ENCODE peak calls at places on chromosomes 1 and 21, in eight cellular contexts. One of them, this sample, is unnamed. For H3K36me3 and H3K27me3, the result is how much of the 10 kb centered on the place peaks cover.

GRCh38 chr21:37292946-37293345 is 25.8 kb upstream of the VPS26C start:
- DNase-seq in heart left ventricle: no peak
- DNase-seq in GM23338: no peak
- DNase-seq in aorta: no peak
- DNase-seq in BJ: no peak
- DNase-seq in kidney epithelial cell: no peak
- DNase-seq in neuronal stem cell: no peak
- DNase-seq in NT2/D1: no peak
- DNase-seq in this sample: no peak

GRCh38 chr1:10679521-10680220 is 116.8 kb downstream of the CASZ1 start:
- DNase-seq in heart left ventricle: peak
- DNase-seq in GM23338: peak
- DNase-seq in aorta: no peak
- DNase-seq in BJ: no peak
- DNase-seq in kidney epithelial cell: peak
- DNase-seq in neuronal stem cell: peak
- DNase-seq in NT2/D1: peak
- DNase-seq in this sample: peak

GRCh38 chr1:30109853-30110252 is 613.5 kb downstream of the MATN1 start:
- DNase-seq in heart left ventricle: peak
- DNase-seq in GM23338: no peak
- DNase-seq in aorta: peak
- DNase-seq in BJ: peak
- DNase-seq in kidney epithelial cell: no peak
- DNase-seq in neuronal stem cell: no peak
- DNase-seq in NT2/D1: no peak
- DNase-seq in this sample: no peak

GRCh38 chr1:193185861-193186714 is at the start of gene B3GALT2:
- DNase-seq in heart left ventricle: peak
- DNase-seq in GM23338: no peak
- DNase-seq in aorta: no peak
- DNase-seq in BJ: no peak
- DNase-seq in kidney epithelial cell: no peak
- DNase-seq in neuronal stem cell: no peak
- DNase-seq in NT2/D1: no peak
- DNase-seq in this sample: no peak

GRCh38 chr1:3501856-3502665 is 47.6 kb downstream of the ARHGEF16 start:
- DNase-seq in heart left ventricle: peak
- DNase-seq in GM23338: peak
- DNase-seq in aorta: peak
- DNase-seq in BJ: no peak
- DNase-seq in kidney epithelial cell: no peak
- DNase-seq in neuronal stem cell: peak
- DNase-seq in NT2/D1: peak
- DNase-seq in this sample: peak

GRCh38 chr21:15001113-15001512 is 63.7 kb downstream of the NRIP1 start:
- DNase-seq in heart left ventricle: no peak
- DNase-seq in GM23338: no peak
- DNase-seq in aorta: no peak
- DNase-seq in BJ: no peak
- DNase-seq in kidney epithelial cell: no peak
- DNase-seq in neuronal stem cell: no peak
- DNase-seq in NT2/D1: no peak
- DNase-seq in this sample: no peak

GRCh38 chr1:40625076-40625475 is 40.4 kb downstream of the RIMS3 start:
- DNase-seq in heart left ventricle: peak
- DNase-seq in GM23338: peak
- DNase-seq in aorta: no peak
- DNase-seq in BJ: no peak
- DNase-seq in kidney epithelial cell: no peak
- DNase-seq in neuronal stem cell: no peak
- DNase-seq in NT2/D1: no peak
- DNase-seq in this sample: peak

GRCh38 chr21:27674037-27674436 is 707.1 kb upstream of the ADAMTS5 start:
- DNase-seq in heart left ventricle: no peak
- DNase-seq in GM23338: no peak
- DNase-seq in aorta: no peak
- DNase-seq in BJ: peak
- DNase-seq in kidney epithelial cell: peak
- DNase-seq in neuronal stem cell: no peak
- DNase-seq in NT2/D1: no peak
- DNase-seq in this sample: no peak

GRCh38 chr1:90730247-90731022 is 13.3 kb upstream of the BARHL2 start:
- DNase-seq in heart left ventricle: no peak
- DNase-seq in GM23338: peak
- DNase-seq in aorta: no peak
- DNase-seq in BJ: no peak
- DNase-seq in kidney epithelial cell: no peak
- DNase-seq in neuronal stem cell: no peak
- DNase-seq in NT2/D1: no peak
- DNase-seq in this sample: peak

GRCh38 chr1:4529579-4530445 is 124.6 kb upstream of the AJAP1 start:
- DNase-seq in heart left ventricle: no peak
- DNase-seq in GM23338: no peak
- DNase-seq in aorta: no peak
- DNase-seq in BJ: no peak
- DNase-seq in kidney epithelial cell: no peak
- DNase-seq in neuronal stem cell: no peak
- DNase-seq in NT2/D1: no peak
- DNase-seq in this sample: no peak

GRCh38 chr1:145858238-145858936 is 494 bp downstream of the PIAS3 start:
- DNase-seq in heart left ventricle: peak
- DNase-seq in GM23338: peak
- DNase-seq in aorta: peak
- DNase-seq in BJ: no peak
- DNase-seq in kidney epithelial cell: no peak
- DNase-seq in neuronal stem cell: peak
- DNase-seq in NT2/D1: peak
- DNase-seq in this sample: peak

DNA sequence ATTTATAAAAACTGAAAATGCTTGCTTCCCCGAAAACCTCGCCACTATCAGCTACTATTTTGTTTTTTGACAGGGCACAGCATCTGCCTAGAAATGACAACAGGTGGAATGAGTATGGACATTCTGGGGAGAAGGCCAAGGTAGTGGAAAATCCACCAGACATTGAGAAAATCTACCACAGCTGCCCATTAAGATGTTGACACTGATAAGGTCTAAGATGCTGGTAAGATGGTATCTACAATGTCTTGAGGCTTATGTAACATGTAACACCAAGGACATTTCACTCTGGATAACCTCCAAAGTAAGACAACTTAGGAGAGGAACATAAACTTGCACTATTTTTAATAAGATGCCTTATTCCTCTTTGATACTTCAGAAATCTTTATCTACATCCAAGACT is 374.2 kb downstream of the PTBP2 start:
- DNase-seq in heart left ventricle: no peak
- DNase-seq in GM23338: no peak
- DNase-seq in aorta: no peak
- DNase-seq in BJ: no peak
- DNase-seq in kidney epithelial cell: no peak
- DNase-seq in neuronal stem cell: no peak
- DNase-seq in NT2/D1: no peak
- DNase-seq in this sample: no peak
- H3K4me3 ChIP-seq in heart left ventricle: no peak
- H3K4me3 ChIP-seq in GM23338: no peak
- H3K4me3 ChIP-seq in aorta: no peak
- H3K4me3 ChIP-seq in BJ: no peak
- H3K4me3 ChIP-seq in kidney epithelial cell: no peak
- H3K4me3 ChIP-seq in neuronal stem cell: no peak
- H3K4me3 ChIP-seq in NT2/D1: no peak
- H3K4me3 ChIP-seq in this sample: no peak

GRCh38 chr1:184705271-184705670 is 49.4 kb downstream of the EDEM3 start:
- DNase-seq in heart left ventricle: no peak
- DNase-seq in GM23338: no peak
- DNase-seq in aorta: no peak
- DNase-seq in BJ: no peak
- DNase-seq in kidney epithelial cell: no peak
- DNase-seq in neuronal stem cell: no peak
- DNase-seq in NT2/D1: no peak
- DNase-seq in this sample: no peak

GRCh38 chr1:184709418-184709817 is 45.2 kb downstream of the EDEM3 start:
- DNase-seq in heart left ventricle: no peak
- DNase-seq in GM23338: no peak
- DNase-seq in aorta: no peak
- DNase-seq in BJ: no peak
- DNase-seq in kidney epithelial cell: no peak
- DNase-seq in neuronal stem cell: no peak
- DNase-seq in NT2/D1: no peak
- DNase-seq in this sample: no peak

DNA sequence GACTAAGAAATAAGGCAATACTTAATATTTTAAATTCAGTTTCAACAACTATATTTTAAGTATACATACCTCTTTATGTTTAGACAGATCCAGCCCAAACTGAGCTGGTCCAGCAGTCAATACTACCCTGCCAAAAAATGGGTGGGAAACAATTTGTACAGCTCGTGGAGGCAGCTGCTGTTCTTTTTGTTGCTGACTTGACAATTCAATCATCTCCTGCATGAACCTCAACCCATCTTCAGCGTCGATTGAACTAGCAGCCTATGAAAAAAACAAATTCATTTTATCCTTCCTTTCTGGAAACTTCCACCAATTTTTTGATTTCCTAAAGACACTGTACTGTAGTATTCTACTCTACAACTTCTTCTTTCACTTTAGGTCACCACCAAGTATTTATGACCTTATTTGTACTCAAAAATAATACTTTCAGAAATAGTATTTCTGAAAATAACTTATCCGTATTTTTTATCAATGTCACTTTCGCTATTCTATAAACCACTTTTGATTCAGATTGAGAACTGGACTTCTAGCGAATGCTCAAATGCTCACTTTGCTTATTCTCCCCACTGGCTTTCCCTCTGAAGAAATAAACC is 46.5 kb downstream of the EDEM3 start:
- DNase-seq in heart left ventricle: no peak
- DNase-seq in GM23338: no peak
- DNase-seq in aorta: no peak
- DNase-seq in BJ: no peak
- DNase-seq in kidney epithelial cell: no peak
- DNase-seq in neuronal stem cell: no peak
- DNase-seq in NT2/D1: no peak
- DNase-seq in this sample: no peak
- H3K36me3 ChIP-seq in heart left ventricle: under half
- H3K36me3 ChIP-seq in GM23338: under half
- H3K36me3 ChIP-seq in aorta: under half
- H3K36me3 ChIP-seq in BJ: under half
- H3K36me3 ChIP-seq in kidney epithelial cell: under half
- H3K36me3 ChIP-seq in neuronal stem cell: half or more
- H3K36me3 ChIP-seq in NT2/D1: half or more
- H3K36me3 ChIP-seq in this sample: under half

GRCh38 chr1:232213928-232214327 is 416.0 kb downstream of the SIPA1L2 start:
- DNase-seq in heart left ventricle: no peak
- DNase-seq in GM23338: no peak
- DNase-seq in aorta: no peak
- DNase-seq in BJ: no peak
- DNase-seq in kidney epithelial cell: no peak
- DNase-seq in neuronal stem cell: no peak
- DNase-seq in NT2/D1: no peak
- DNase-seq in this sample: no peak

GRCh38 chr1:232209357-232209756 is 420.6 kb downstream of the SIPA1L2 start:
- DNase-seq in heart left ventricle: no peak
- DNase-seq in GM23338: no peak
- DNase-seq in aorta: no peak
- DNase-seq in BJ: no peak
- DNase-seq in kidney epithelial cell: no peak
- DNase-seq in neuronal stem cell: no peak
- DNase-seq in NT2/D1: no peak
- DNase-seq in this sample: no peak

GRCh38 chr1:232207089-232207723 is 422.7 kb downstream of the SIPA1L2 start:
- DNase-seq in heart left ventricle: no peak
- DNase-seq in GM23338: no peak
- DNase-seq in aorta: no peak
- DNase-seq in BJ: no peak
- DNase-seq in kidney epithelial cell: no peak
- DNase-seq in neuronal stem cell: no peak
- DNase-seq in NT2/D1: no peak
- DNase-seq in this sample: no peak

GRCh38 chr1:232212248-232212647 is 417.7 kb downstream of the SIPA1L2 start:
- DNase-seq in heart left ventricle: no peak
- DNase-seq in GM23338: no peak
- DNase-seq in aorta: no peak
- DNase-seq in BJ: no peak
- DNase-seq in kidney epithelial cell: no peak
- DNase-seq in neuronal stem cell: peak
- DNase-seq in NT2/D1: no peak
- DNase-seq in this sample: no peak

DNA sequence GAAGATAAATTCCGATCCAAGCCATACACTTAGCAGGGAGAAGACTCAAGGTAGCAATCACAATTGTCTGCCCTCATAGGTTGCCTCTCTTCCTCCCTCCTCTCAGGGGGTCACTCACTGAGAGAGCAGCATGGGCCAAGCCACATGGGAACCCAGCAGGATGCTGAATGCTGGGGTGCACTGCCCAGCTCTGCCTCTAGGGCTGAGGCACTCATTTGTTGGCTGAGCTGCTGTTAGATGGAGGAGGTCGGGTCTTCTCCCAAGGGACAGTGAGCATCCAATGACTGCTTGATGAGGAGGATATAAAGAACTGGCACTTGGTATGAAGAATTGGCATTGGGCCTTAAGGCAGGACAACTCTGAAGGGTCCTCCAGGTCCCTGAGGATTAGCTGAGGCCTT is 418.8 kb downstream of the SIPA1L2 start:
- DNase-seq in heart left ventricle: no peak
- DNase-seq in GM23338: peak
- DNase-seq in aorta: no peak
- DNase-seq in BJ: no peak
- DNase-seq in kidney epithelial cell: no peak
- DNase-seq in neuronal stem cell: no peak
- DNase-seq in NT2/D1: no peak
- DNase-seq in this sample: peak
- H3K27me3 ChIP-seq in heart left ventricle: under half
- H3K27me3 ChIP-seq in GM23338: under half
- H3K27me3 ChIP-seq in aorta: under half
- H3K27me3 ChIP-seq in BJ: under half
- H3K27me3 ChIP-seq in kidney epithelial cell: under half
- H3K27me3 ChIP-seq in neuronal stem cell: under half
- H3K27me3 ChIP-seq in NT2/D1: under half
- H3K27me3 ChIP-seq in this sample: under half

DNA sequence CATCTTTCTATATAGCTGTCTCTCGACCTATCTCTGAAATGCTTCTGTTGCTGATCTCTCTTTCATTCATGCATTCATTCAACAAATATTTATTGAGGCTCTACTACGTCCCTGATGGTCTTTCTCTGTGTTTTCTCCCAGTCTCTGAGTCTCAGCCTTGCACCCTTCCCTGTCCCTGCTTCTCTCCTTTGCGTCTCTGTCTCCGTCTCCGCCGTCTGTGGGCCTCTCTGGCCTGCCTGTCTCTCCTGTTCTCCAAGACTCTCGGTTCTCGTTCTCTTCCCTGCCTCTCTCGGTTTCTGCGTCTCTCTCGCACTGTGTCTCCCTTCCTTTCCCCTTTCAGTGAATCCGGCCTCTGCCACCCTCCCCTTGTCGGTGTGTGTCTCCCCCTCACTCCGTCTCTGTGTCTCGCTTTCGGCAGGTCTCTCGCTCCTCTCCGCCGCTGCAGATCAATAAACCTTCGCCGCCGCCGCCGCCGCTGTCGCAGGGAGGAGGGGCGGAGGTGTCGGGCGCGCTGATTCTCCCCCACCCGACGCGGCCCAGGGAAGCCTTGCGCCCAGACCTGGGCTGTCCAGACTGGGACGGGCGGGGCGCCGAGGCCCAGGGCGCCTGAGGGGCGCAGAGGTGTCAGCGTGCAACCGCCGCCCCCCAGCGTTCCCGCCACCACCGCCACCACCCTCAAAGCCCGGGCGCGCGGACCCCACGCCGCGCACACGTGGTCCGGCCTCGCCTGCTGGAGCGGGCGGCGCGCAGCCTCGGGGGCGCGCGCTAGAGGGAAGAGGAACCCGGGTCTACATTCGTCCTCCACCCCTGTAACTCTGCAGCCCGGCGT is 3.0 kb downstream of the EFNA3 start:
- DNase-seq in heart left ventricle: no peak
- DNase-seq in GM23338: no peak
- DNase-seq in aorta: no peak
- DNase-seq in BJ: no peak
- DNase-seq in kidney epithelial cell: no peak
- DNase-seq in neuronal stem cell: no peak
- DNase-seq in NT2/D1: no peak
- DNase-seq in this sample: peak
- H3K4me3 ChIP-seq in heart left ventricle: peak
- H3K4me3 ChIP-seq in GM23338: peak
- H3K4me3 ChIP-seq in aorta: no peak
- H3K4me3 ChIP-seq in BJ: no peak
- H3K4me3 ChIP-seq in kidney epithelial cell: no peak
- H3K4me3 ChIP-seq in neuronal stem cell: peak
- H3K4me3 ChIP-seq in NT2/D1: peak
- H3K4me3 ChIP-seq in this sample: peak

This sample was measured in H7.